ENCODE peak calls at places on chromosomes 16 and 17, in four cellular contexts. One of them, this sample, is unnamed. For H3K9me3 and H3K27me3, the result is how much of the 10 kb centered on the place peaks cover.

GRCh38 chr17:7711356-7711755 is 6.2 kb upstream of the DNAH2 start:
- DNase-seq in Peyer's patch: no peak
- DNase-seq in CD4-positive, CD25-positive, alpha-beta regulatory T cell: no peak
- DNase-seq in right cardiac atrium: no peak
- DNase-seq in this sample: no peak

GRCh38 chr16:69040144-69040909 is 65.1 kb upstream of the HAS3 start:
- DNase-seq in Peyer's patch: peak
- DNase-seq in CD4-positive, CD25-positive, alpha-beta regulatory T cell: no peak
- DNase-seq in right cardiac atrium: no peak
- DNase-seq in this sample: no peak

GRCh38 chr16:84054271-84054670 is 11.7 kb upstream of the SLC38A8 start:
- DNase-seq in Peyer's patch: peak
- DNase-seq in CD4-positive, CD25-positive, alpha-beta regulatory T cell: no peak
- DNase-seq in right cardiac atrium: no peak
- DNase-seq in this sample: no peak

GRCh38 chr16:46658925-46659324 is 30.1 kb downstream of the VPS35 start:
- DNase-seq in Peyer's patch: peak
- DNase-seq in CD4-positive, CD25-positive, alpha-beta regulatory T cell: no peak
- DNase-seq in right cardiac atrium: peak
- DNase-seq in this sample: no peak

GRCh38 chr16:68382296-68382718 is 66.0 kb downstream of the SMPD3 start:
- DNase-seq in Peyer's patch: peak
- DNase-seq in CD4-positive, CD25-positive, alpha-beta regulatory T cell: no peak
- DNase-seq in right cardiac atrium: no peak
- DNase-seq in this sample: no peak

GRCh38 chr16:12255473-12255872 is 278.9 kb downstream of the SNX29 start:
- DNase-seq in Peyer's patch: no peak
- DNase-seq in CD4-positive, CD25-positive, alpha-beta regulatory T cell: no peak
- DNase-seq in right cardiac atrium: no peak
- DNase-seq in this sample: no peak

GRCh38 chr17:47896672-47897490 is 845 bp downstream of the SP2 start:
- DNase-seq in Peyer's patch: no peak
- DNase-seq in CD4-positive, CD25-positive, alpha-beta regulatory T cell: no peak
- DNase-seq in right cardiac atrium: no peak
- DNase-seq in this sample: no peak

GRCh38 chr17:39955726-39956225 is 7.0 kb upstream of the GSDMA start:
- DNase-seq in Peyer's patch: no peak
- DNase-seq in CD4-positive, CD25-positive, alpha-beta regulatory T cell: no peak
- DNase-seq in right cardiac atrium: no peak
- DNase-seq in this sample: no peak

GRCh38 chr17:40598021-40598927 is 33.0 kb upstream of the CCR7 start:
- DNase-seq in Peyer's patch: peak
- DNase-seq in CD4-positive, CD25-positive, alpha-beta regulatory T cell: no peak
- DNase-seq in right cardiac atrium: no peak
- DNase-seq in this sample: peak

GRCh38 chr17:49515196-49515770 is 20.2 kb downstream of the NGFR start:
- DNase-seq in Peyer's patch: peak
- DNase-seq in CD4-positive, CD25-positive, alpha-beta regulatory T cell: no peak
- DNase-seq in right cardiac atrium: peak
- DNase-seq in this sample: no peak

GRCh38 chr16:70434489-70435260 is 4.2 kb downstream of the ST3GAL2 start:
- DNase-seq in Peyer's patch: no peak
- DNase-seq in CD4-positive, CD25-positive, alpha-beta regulatory T cell: no peak
- DNase-seq in right cardiac atrium: no peak
- DNase-seq in this sample: no peak

GRCh38 chr17:32625971-32626370 is 139.2 kb downstream of the CDK5R1 start:
- DNase-seq in Peyer's patch: no peak
- DNase-seq in CD4-positive, CD25-positive, alpha-beta regulatory T cell: no peak
- DNase-seq in right cardiac atrium: no peak
- DNase-seq in this sample: no peak

GRCh38 chr17:17063546-17064122 is 21.4 kb downstream of the MPRIP start:
- DNase-seq in Peyer's patch: peak
- DNase-seq in CD4-positive, CD25-positive, alpha-beta regulatory T cell: no peak
- DNase-seq in right cardiac atrium: peak
- DNase-seq in this sample: no peak

GRCh38 chr17:8506145-8506544 is 70.5 kb downstream of the NDEL1 start:
- DNase-seq in Peyer's patch: no peak
- DNase-seq in CD4-positive, CD25-positive, alpha-beta regulatory T cell: no peak
- DNase-seq in right cardiac atrium: peak
- DNase-seq in this sample: no peak

GRCh38 chr16:85308585-85309540 is 196.6 kb upstream of the CIBAR2 start:
- DNase-seq in Peyer's patch: peak
- DNase-seq in CD4-positive, CD25-positive, alpha-beta regulatory T cell: no peak
- DNase-seq in right cardiac atrium: no peak
- DNase-seq in this sample: no peak

GRCh38 chr16:66028505-66029216 is 337.8 kb upstream of the CDH5 start:
- DNase-seq in Peyer's patch: peak
- DNase-seq in CD4-positive, CD25-positive, alpha-beta regulatory T cell: no peak
- DNase-seq in right cardiac atrium: no peak
- DNase-seq in this sample: no peak

GRCh38 chr17:75144816-75145511 is 9.3 kb downstream of the JPT1 start:
- DNase-seq in Peyer's patch: peak
- DNase-seq in CD4-positive, CD25-positive, alpha-beta regulatory T cell: no peak
- DNase-seq in right cardiac atrium: no peak
- DNase-seq in this sample: no peak

GRCh38 chr16:80931985-80932720 is 74.5 kb downstream of the CMC2 start:
- DNase-seq in Peyer's patch: peak
- DNase-seq in CD4-positive, CD25-positive, alpha-beta regulatory T cell: no peak
- DNase-seq in right cardiac atrium: peak
- DNase-seq in this sample: no peak

GRCh38 chr17:50507871-50508572 is at the start of gene MYCBPAP:
- DNase-seq in Peyer's patch: peak
- DNase-seq in CD4-positive, CD25-positive, alpha-beta regulatory T cell: peak
- DNase-seq in right cardiac atrium: peak
- DNase-seq in this sample: peak

GRCh38 chr17:61863801-61864126 is 436 bp upstream of the BRIP1 start:
- DNase-seq in Peyer's patch: no peak
- DNase-seq in CD4-positive, CD25-positive, alpha-beta regulatory T cell: no peak
- DNase-seq in right cardiac atrium: no peak
- DNase-seq in this sample: no peak

GRCh38 chr17:40326014-40326831 is 17.2 kb downstream of the RARA start:
- DNase-seq in Peyer's patch: no peak
- DNase-seq in CD4-positive, CD25-positive, alpha-beta regulatory T cell: peak
- DNase-seq in right cardiac atrium: peak
- DNase-seq in this sample: peak

GRCh38 chr17:43456661-43457361 is 27.0 kb upstream of the DHX8 start:
- DNase-seq in Peyer's patch: no peak
- DNase-seq in CD4-positive, CD25-positive, alpha-beta regulatory T cell: no peak
- DNase-seq in right cardiac atrium: peak
- DNase-seq in this sample: no peak

GRCh38 chr17:81549826-81550225 is 2.3 kb downstream of the FAAP100 start:
- DNase-seq in Peyer's patch: no peak
- DNase-seq in CD4-positive, CD25-positive, alpha-beta regulatory T cell: no peak
- DNase-seq in right cardiac atrium: peak
- DNase-seq in this sample: no peak

GRCh38 chr17:81545160-81545949 is 6.8 kb downstream of the FAAP100 start:
- DNase-seq in Peyer's patch: no peak
- DNase-seq in CD4-positive, CD25-positive, alpha-beta regulatory T cell: no peak
- DNase-seq in right cardiac atrium: peak
- DNase-seq in this sample: no peak

GRCh38 chr17:81546906-81547613 is 5.1 kb downstream of the FAAP100 start:
- DNase-seq in Peyer's patch: no peak
- DNase-seq in CD4-positive, CD25-positive, alpha-beta regulatory T cell: no peak
- DNase-seq in right cardiac atrium: peak
- DNase-seq in this sample: no peak

GRCh38 chr17:81549031-81549557 is 3.1 kb downstream of the FAAP100 start:
- DNase-seq in Peyer's patch: no peak
- DNase-seq in CD4-positive, CD25-positive, alpha-beta regulatory T cell: no peak
- DNase-seq in right cardiac atrium: peak
- DNase-seq in this sample: no peak

DNA sequence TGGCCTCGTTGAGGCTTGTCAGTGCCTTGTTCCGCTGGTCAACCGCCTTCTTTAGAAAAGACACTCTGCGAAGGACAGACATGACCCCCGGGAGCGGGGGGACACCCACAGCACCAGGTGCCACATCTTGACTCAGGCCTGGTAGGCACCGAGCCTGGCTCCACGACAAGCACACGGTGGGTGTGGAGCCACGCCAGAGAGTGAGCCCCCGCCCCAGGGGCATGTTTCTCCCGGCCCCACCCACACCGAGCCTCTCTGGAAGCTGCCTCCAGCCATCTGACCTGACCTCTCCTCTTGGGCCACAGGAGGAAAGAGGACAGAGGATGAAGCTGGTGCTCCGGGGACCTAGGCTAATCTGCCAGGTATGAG is 4.6 kb downstream of the FAAP100 start:
- DNase-seq in Peyer's patch: no peak
- DNase-seq in CD4-positive, CD25-positive, alpha-beta regulatory T cell: no peak
- DNase-seq in right cardiac atrium: peak
- DNase-seq in this sample: no peak
- H3K9me3 ChIP-seq in Peyer's patch: under half
- H3K9me3 ChIP-seq in CD4-positive, CD25-positive, alpha-beta regulatory T cell: under half
- H3K9me3 ChIP-seq in right cardiac atrium: under half
- H3K9me3 ChIP-seq in this sample: under half

GRCh38 chr16:57918994-57919393 is 51.9 kb downstream of the CNGB1 start:
- DNase-seq in Peyer's patch: no peak
- DNase-seq in CD4-positive, CD25-positive, alpha-beta regulatory T cell: no peak
- DNase-seq in right cardiac atrium: no peak
- DNase-seq in this sample: no peak
- H3K27me3 ChIP-seq in Peyer's patch: under half
- H3K27me3 ChIP-seq in CD4-positive, CD25-positive, alpha-beta regulatory T cell: under half
- H3K27me3 ChIP-seq in right cardiac atrium: under half
- H3K27me3 ChIP-seq in this sample: under half

GRCh38 chr17:82948957-82949356 is 109.1 kb upstream of the ZNF750 start:
- DNase-seq in Peyer's patch: no peak
- DNase-seq in CD4-positive, CD25-positive, alpha-beta regulatory T cell: no peak
- DNase-seq in right cardiac atrium: no peak
- DNase-seq in this sample: no peak
- H3K9me3 ChIP-seq in Peyer's patch: under half
- H3K9me3 ChIP-seq in CD4-positive, CD25-positive, alpha-beta regulatory T cell: under half
- H3K9me3 ChIP-seq in right cardiac atrium: under half
- H3K9me3 ChIP-seq in this sample: under half

GRCh38 chr17:80510132-80510531 is 33.7 kb upstream of the NPTX1 start:
- DNase-seq in Peyer's patch: no peak
- DNase-seq in CD4-positive, CD25-positive, alpha-beta regulatory T cell: no peak
- DNase-seq in right cardiac atrium: no peak
- DNase-seq in this sample: no peak
- H3K27me3 ChIP-seq in Peyer's patch: under half
- H3K27me3 ChIP-seq in CD4-positive, CD25-positive, alpha-beta regulatory T cell: under half
- H3K27me3 ChIP-seq in right cardiac atrium: under half
- H3K27me3 ChIP-seq in this sample: under half

GRCh38 chr17:82949361-82949760 is 109.5 kb upstream of the ZNF750 start:
- DNase-seq in Peyer's patch: no peak
- DNase-seq in CD4-positive, CD25-positive, alpha-beta regulatory T cell: no peak
- DNase-seq in right cardiac atrium: peak
- DNase-seq in this sample: no peak
- H3K9me3 ChIP-seq in Peyer's patch: under half
- H3K9me3 ChIP-seq in CD4-positive, CD25-positive, alpha-beta regulatory T cell: under half
- H3K9me3 ChIP-seq in right cardiac atrium: under half
- H3K9me3 ChIP-seq in this sample: under half

DNA sequence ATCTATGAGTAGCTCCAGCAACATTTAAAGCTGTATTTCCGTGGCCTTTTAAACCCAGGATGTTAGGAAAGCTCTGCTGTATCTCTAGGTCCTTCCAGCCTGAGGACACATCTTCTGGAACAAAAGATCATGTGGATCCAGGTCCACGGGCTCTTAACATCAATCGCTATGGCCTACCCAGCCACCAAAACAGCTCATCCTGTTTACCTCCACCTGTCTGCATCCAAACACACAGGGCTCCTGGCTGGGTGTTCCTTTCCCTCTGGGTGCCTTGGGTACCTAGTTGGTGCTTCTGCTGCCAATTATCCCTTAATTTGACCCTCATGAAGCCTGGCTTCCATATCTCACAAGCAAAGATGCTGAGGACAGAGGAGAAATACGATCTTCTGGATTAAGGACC is 7.0 kb downstream of the PMP22 start:
- DNase-seq in Peyer's patch: no peak
- DNase-seq in CD4-positive, CD25-positive, alpha-beta regulatory T cell: no peak
- DNase-seq in right cardiac atrium: no peak
- DNase-seq in this sample: no peak
- H3K27me3 ChIP-seq in Peyer's patch: under half
- H3K27me3 ChIP-seq in CD4-positive, CD25-positive, alpha-beta regulatory T cell: under half
- H3K27me3 ChIP-seq in right cardiac atrium: under half
- H3K27me3 ChIP-seq in this sample: under half